ENCODE peak calls at places on chromosome 4, in six cellular contexts. One of them, this sample, is unnamed.

GRCh38 chr4:155353923-155354540 is 22.7 kb downstream of the MAP9 start:
- DNase-seq in CD8-positive, alpha-beta memory T cell: no peak
- DNase-seq in pancreas: peak; percentile 58
- DNase-seq in Peyer's patch: peak; percentile 69
- DNase-seq in K562: peak; percentile 8
- DNase-seq in OCI-LY7: peak; percentile 54
- DNase-seq in this sample: no peak

GRCh38 chr4:19879330-19879729 is 372.4 kb upstream of the SLIT2 start:
- DNase-seq in CD8-positive, alpha-beta memory T cell: no peak
- DNase-seq in OCI-LY7: no peak
- DNase-seq in pancreas: no peak
- DNase-seq in K562: no peak
- DNase-seq in Peyer's patch: no peak
- DNase-seq in this sample: no peak

GRCh38 chr4:139050436-139050835 is 34.9 kb downstream of the NOCT start:
- DNase-seq in OCI-LY7: no peak
- DNase-seq in pancreas: no peak
- DNase-seq in CD8-positive, alpha-beta memory T cell: no peak
- DNase-seq in K562: no peak
- DNase-seq in Peyer's patch: no peak
- DNase-seq in this sample: no peak

GRCh38 chr4:2691313-2691712 is 64.8 kb downstream of the TNIP2 start:
- DNase-seq in pancreas: no peak
- DNase-seq in K562: no peak
- DNase-seq in Peyer's patch: no peak
- DNase-seq in OCI-LY7: no peak
- DNase-seq in CD8-positive, alpha-beta memory T cell: no peak
- DNase-seq in this sample: no peak

GRCh38 chr4:108072300-108072699 is 82.6 kb downstream of the HADH start:
- DNase-seq in OCI-LY7: peak; percentile 75
- DNase-seq in pancreas: no peak
- DNase-seq in K562: no peak
- DNase-seq in Peyer's patch: peak; percentile 60
- DNase-seq in CD8-positive, alpha-beta memory T cell: peak; percentile 25
- DNase-seq in this sample: no peak

GRCh38 chr4:9962611-9963314 is 58.5 kb downstream of the SLC2A9 start:
- DNase-seq in pancreas: no peak
- DNase-seq in K562: no peak
- DNase-seq in CD8-positive, alpha-beta memory T cell: no peak
- DNase-seq in OCI-LY7: no peak
- DNase-seq in Peyer's patch: no peak
- DNase-seq in this sample: no peak

GRCh38 chr4:25043548-25043947 is 12.8 kb upstream of the LGI2 start:
- DNase-seq in Peyer's patch: no peak
- DNase-seq in K562: no peak
- DNase-seq in OCI-LY7: no peak
- DNase-seq in pancreas: peak; percentile 18
- DNase-seq in CD8-positive, alpha-beta memory T cell: no peak
- DNase-seq in this sample: no peak

GRCh38 chr4:163072222-163072621 is 94.5 kb downstream of the NAF1 start:
- DNase-seq in K562: no peak
- DNase-seq in Peyer's patch: no peak
- DNase-seq in OCI-LY7: no peak
- DNase-seq in CD8-positive, alpha-beta memory T cell: no peak
- DNase-seq in pancreas: no peak
- DNase-seq in this sample: no peak

GRCh38 chr4:154186888-154187287 is 304.7 kb downstream of the DCHS2 start:
- DNase-seq in pancreas: no peak
- DNase-seq in Peyer's patch: no peak
- DNase-seq in OCI-LY7: no peak
- DNase-seq in K562: no peak
- DNase-seq in CD8-positive, alpha-beta memory T cell: no peak
- DNase-seq in this sample: no peak

GRCh38 chr4:2799971-2800690 is 7.2 kb downstream of the SH3BP2 start:
- DNase-seq in OCI-LY7: no peak
- DNase-seq in pancreas: no peak
- DNase-seq in K562: no peak
- DNase-seq in CD8-positive, alpha-beta memory T cell: no peak
- DNase-seq in Peyer's patch: peak; percentile 47
- DNase-seq in this sample: no peak

GRCh38 chr4:55258152-55258863 is 87.7 kb upstream of the SRD5A3 start:
- DNase-seq in Peyer's patch: no peak
- DNase-seq in K562: no peak
- DNase-seq in CD8-positive, alpha-beta memory T cell: no peak
- DNase-seq in OCI-LY7: no peak
- DNase-seq in pancreas: no peak
- DNase-seq in this sample: no peak

GRCh38 chr4:188412499-188412898 is 273.3 kb downstream of the TRIML1 start:
- DNase-seq in OCI-LY7: no peak
- DNase-seq in K562: no peak
- DNase-seq in Peyer's patch: no peak
- DNase-seq in pancreas: no peak
- DNase-seq in CD8-positive, alpha-beta memory T cell: no peak
- DNase-seq in this sample: no peak

GRCh38 chr4:1192091-1192492 is 19.7 kb upstream of the SPON2 start:
- DNase-seq in pancreas: peak; percentile 91
- DNase-seq in OCI-LY7: no peak
- DNase-seq in Peyer's patch: peak; percentile 87
- DNase-seq in K562: peak; percentile 31
- DNase-seq in CD8-positive, alpha-beta memory T cell: no peak
- DNase-seq in this sample: peak; percentile 70

GRCh38 chr4:83830138-83830537 is 294.2 kb downstream of the GPAT3 start:
- DNase-seq in CD8-positive, alpha-beta memory T cell: no peak
- DNase-seq in OCI-LY7: no peak
- DNase-seq in K562: no peak
- DNase-seq in Peyer's patch: no peak
- DNase-seq in pancreas: no peak
- DNase-seq in this sample: no peak

GRCh38 chr4:71338846-71339593 is at the start of gene SLC4A4:
- DNase-seq in K562: no peak
- DNase-seq in OCI-LY7: no peak
- DNase-seq in pancreas: no peak
- DNase-seq in Peyer's patch: no peak
- DNase-seq in CD8-positive, alpha-beta memory T cell: no peak
- DNase-seq in this sample: no peak

GRCh38 chr4:101931619-101932018 is 141.1 kb downstream of the BANK1 start:
- DNase-seq in OCI-LY7: no peak
- DNase-seq in pancreas: no peak
- DNase-seq in K562: no peak
- DNase-seq in Peyer's patch: no peak
- DNase-seq in CD8-positive, alpha-beta memory T cell: no peak
- DNase-seq in this sample: no peak

GRCh38 chr4:2537011-2537830 is 774 bp downstream of the FAM193A start:
- DNase-seq in CD8-positive, alpha-beta memory T cell: peak; percentile 46
- DNase-seq in Peyer's patch: peak; percentile 69
- DNase-seq in K562: peak; percentile 30
- DNase-seq in OCI-LY7: peak; percentile 60
- DNase-seq in pancreas: peak; percentile 52
- DNase-seq in this sample: no peak

GRCh38 chr4:57020467-57021101 is 41.9 kb downstream of the POLR2B start:
- DNase-seq in OCI-LY7: no peak
- DNase-seq in Peyer's patch: no peak
- DNase-seq in K562: no peak
- DNase-seq in CD8-positive, alpha-beta memory T cell: no peak
- DNase-seq in pancreas: no peak
- DNase-seq in this sample: no peak

GRCh38 chr4:48698029-48698901 is 81.8 kb downstream of the FRYL start:
- DNase-seq in Peyer's patch: peak; percentile 75
- DNase-seq in K562: peak; percentile 45
- DNase-seq in OCI-LY7: no peak
- DNase-seq in pancreas: peak; percentile 65
- DNase-seq in CD8-positive, alpha-beta memory T cell: no peak
- DNase-seq in this sample: no peak

GRCh38 chr4:165505991-165506779 is 127.4 kb downstream of the CPE start:
- DNase-seq in CD8-positive, alpha-beta memory T cell: no peak
- DNase-seq in pancreas: no peak
- DNase-seq in K562: no peak
- DNase-seq in Peyer's patch: no peak
- DNase-seq in OCI-LY7: no peak
- DNase-seq in this sample: no peak

GRCh38 chr4:128517096-128517738 is 229.6 kb upstream of the PGRMC2 start:
- DNase-seq in pancreas: no peak
- DNase-seq in Peyer's patch: no peak
- DNase-seq in CD8-positive, alpha-beta memory T cell: no peak
- DNase-seq in OCI-LY7: no peak
- DNase-seq in K562: peak; percentile 71
- DNase-seq in this sample: no peak

GRCh38 chr4:128521634-128522253 is 234.1 kb upstream of the PGRMC2 start:
- DNase-seq in Peyer's patch: no peak
- DNase-seq in K562: peak; percentile 28
- DNase-seq in CD8-positive, alpha-beta memory T cell: no peak
- DNase-seq in pancreas: no peak
- DNase-seq in OCI-LY7: no peak
- DNase-seq in this sample: no peak

GRCh38 chr4:128521156-128521555 is 233.5 kb upstream of the PGRMC2 start:
- DNase-seq in CD8-positive, alpha-beta memory T cell: no peak
- DNase-seq in Peyer's patch: no peak
- DNase-seq in pancreas: no peak
- DNase-seq in K562: no peak
- DNase-seq in OCI-LY7: no peak
- DNase-seq in this sample: no peak

GRCh38 chr4:128517739-128518510 is 230.3 kb upstream of the PGRMC2 start:
- DNase-seq in OCI-LY7: no peak
- DNase-seq in pancreas: peak; percentile 42
- DNase-seq in CD8-positive, alpha-beta memory T cell: no peak
- DNase-seq in Peyer's patch: no peak
- DNase-seq in K562: peak; percentile 86
- DNase-seq in this sample: no peak

DNA sequence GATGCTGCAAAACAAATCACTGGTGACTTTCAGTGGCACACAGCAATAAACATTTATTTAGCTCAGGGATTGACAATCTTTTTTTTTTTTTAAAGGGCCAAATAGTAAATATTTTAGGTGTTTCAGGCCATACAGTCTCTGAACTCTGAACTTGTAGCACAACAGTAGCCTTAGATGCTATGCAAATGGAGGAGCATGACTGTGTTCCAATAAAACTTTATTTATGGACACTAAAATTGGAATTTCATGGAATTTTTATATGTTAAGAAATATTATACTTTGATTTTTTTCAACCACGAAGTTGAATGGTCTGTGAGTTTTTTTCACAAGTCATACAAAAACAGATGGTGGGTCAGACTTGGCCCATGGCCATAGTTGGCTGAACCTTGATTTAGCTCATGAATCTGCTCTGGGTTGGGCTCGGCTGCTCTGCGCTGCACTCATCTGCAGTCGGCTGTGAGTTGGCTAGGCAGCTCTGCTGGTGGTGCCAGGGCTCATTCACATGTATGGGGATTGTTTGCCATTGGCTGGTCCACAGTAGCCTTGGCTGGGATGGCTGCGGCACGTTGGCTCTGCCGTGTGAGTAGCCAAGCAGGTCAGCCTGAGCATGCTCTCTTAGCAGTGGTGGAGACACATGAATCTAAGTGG is 231.7 kb upstream of the PGRMC2 start:
- DNase-seq in CD8-positive, alpha-beta memory T cell: no peak
- DNase-seq in pancreas: no peak
- DNase-seq in K562: no peak
- DNase-seq in Peyer's patch: no peak
- DNase-seq in OCI-LY7: no peak
- DNase-seq in this sample: no peak
- H3K27ac ChIP-seq in CD8-positive, alpha-beta memory T cell: no peak overlapping the region
- H3K27ac ChIP-seq in pancreas: no peak overlapping the region
- H3K27ac ChIP-seq in K562: no peak overlapping the region
- H3K27ac ChIP-seq in Peyer's patch: no peak overlapping the region
- H3K27ac ChIP-seq in OCI-LY7: no peak overlapping the region
- H3K27ac ChIP-seq in this sample: no peak overlapping the region

GRCh38 chr4:52143815-52144214 is 92.7 kb downstream of the SPATA18 start:
- DNase-seq in pancreas: no peak
- DNase-seq in OCI-LY7: no peak
- DNase-seq in Peyer's patch: no peak
- DNase-seq in K562: no peak
- DNase-seq in CD8-positive, alpha-beta memory T cell: no peak
- DNase-seq in this sample: no peak
- H3K27ac ChIP-seq in pancreas: no peak overlapping the region
- H3K27ac ChIP-seq in OCI-LY7: no peak overlapping the region
- H3K27ac ChIP-seq in Peyer's patch: no peak overlapping the region
- H3K27ac ChIP-seq in K562: no peak overlapping the region
- H3K27ac ChIP-seq in CD8-positive, alpha-beta memory T cell: no peak overlapping the region
- H3K27ac ChIP-seq in this sample: no peak overlapping the region

DNA sequence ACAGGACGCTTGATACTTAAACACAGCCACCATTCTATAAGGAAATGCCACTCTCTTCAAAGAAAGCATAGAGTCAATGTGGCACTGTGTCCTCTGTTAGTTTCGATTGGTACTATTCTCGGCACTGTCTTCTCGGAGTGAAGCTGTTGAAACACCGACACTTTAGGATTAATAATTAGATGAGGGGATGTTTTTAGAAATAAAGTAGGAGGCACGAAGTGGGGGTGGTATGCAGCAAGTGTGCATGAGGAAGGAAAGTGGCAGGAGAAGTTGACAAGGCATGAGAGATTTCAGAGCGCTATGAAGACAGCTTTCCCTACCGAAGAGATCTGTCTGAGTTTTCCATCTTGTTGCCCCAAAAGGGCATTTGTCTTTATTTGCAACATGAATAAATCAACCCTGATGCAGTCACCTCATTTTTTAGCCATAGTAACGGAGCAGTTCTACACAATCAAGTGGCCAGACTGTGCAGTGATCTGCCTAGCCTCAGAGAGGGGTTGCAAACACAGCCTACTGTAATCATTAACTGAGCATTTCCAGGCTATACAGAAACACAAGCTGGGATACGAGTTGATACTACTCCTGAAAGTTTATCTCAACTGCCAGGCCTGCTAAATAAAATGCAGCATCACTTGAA is 8.3 kb downstream of the GPRIN3 start:
- DNase-seq in pancreas: no peak
- DNase-seq in Peyer's patch: no peak
- DNase-seq in OCI-LY7: peak; percentile 62
- DNase-seq in K562: no peak
- DNase-seq in CD8-positive, alpha-beta memory T cell: no peak
- DNase-seq in this sample: peak; percentile 55
- H3K27ac ChIP-seq in pancreas: peak overlapping the region; percentile 54
- H3K27ac ChIP-seq in Peyer's patch: peak overlapping the region; percentile 64
- H3K27ac ChIP-seq in OCI-LY7: peak overlapping the region; percentile 88
- H3K27ac ChIP-seq in K562: no peak overlapping the region
- H3K27ac ChIP-seq in CD8-positive, alpha-beta memory T cell: peak overlapping the region; percentile 65
- H3K27ac ChIP-seq in this sample: peak overlapping the region; percentile 56

GRCh38 chr4:148442830-148443549 is 776 bp upstream of the NR3C2 start:
- DNase-seq in CD8-positive, alpha-beta memory T cell: no peak
- DNase-seq in OCI-LY7: peak; percentile 7
- DNase-seq in K562: no peak
- DNase-seq in Peyer's patch: no peak
- DNase-seq in pancreas: no peak
- DNase-seq in this sample: peak; percentile 60

GRCh38 chr4:148443550-148444295 is 1.5 kb upstream of the NR3C2 start:
- DNase-seq in Peyer's patch: peak; percentile 68
- DNase-seq in K562: no peak
- DNase-seq in OCI-LY7: peak; percentile 11
- DNase-seq in pancreas: peak; percentile 47
- DNase-seq in CD8-positive, alpha-beta memory T cell: peak; percentile 18
- DNase-seq in this sample: no peak

GRCh38 chr4:148444296-148445070 is 2.3 kb upstream of the NR3C2 start:
- DNase-seq in CD8-positive, alpha-beta memory T cell: peak; percentile 37
- DNase-seq in pancreas: peak; percentile 43
- DNase-seq in Peyer's patch: peak; percentile 70
- DNase-seq in OCI-LY7: peak; percentile 14
- DNase-seq in K562: no peak
- DNase-seq in this sample: peak; percentile 51

GRCh38 chr4:148441986-148442829 is at the start of gene NR3C2:
- DNase-seq in OCI-LY7: peak; percentile 98
- DNase-seq in CD8-positive, alpha-beta memory T cell: peak; percentile 91
- DNase-seq in pancreas: peak; percentile 99
- DNase-seq in K562: peak; percentile 99
- DNase-seq in Peyer's patch: peak; percentile 100
- DNase-seq in this sample: peak; percentile 99

GRCh38 chr4:148441624-148441985 is 609 bp downstream of the NR3C2 start:
- DNase-seq in OCI-LY7: no peak
- DNase-seq in Peyer's patch: no peak
- DNase-seq in pancreas: no peak
- DNase-seq in CD8-positive, alpha-beta memory T cell: no peak
- DNase-seq in K562: no peak
- DNase-seq in this sample: no peak
- H3K27ac ChIP-seq in OCI-LY7: no peak overlapping the region
- H3K27ac ChIP-seq in Peyer's patch: peak overlapping the region; percentile 95
- H3K27ac ChIP-seq in pancreas: peak overlapping the region; percentile 77
- H3K27ac ChIP-seq in CD8-positive, alpha-beta memory T cell: peak overlapping the region; percentile 96
- H3K27ac ChIP-seq in K562: no peak overlapping the region
- H3K27ac ChIP-seq in this sample: peak overlapping the region; percentile 89

This sample was measured in caudate nucleus.